ENCODE peak calls at places on chromosomes 4 and X, in eight cellular contexts. One of them, this sample, is unnamed.

GRCh38 chr4:150988238-150988637 is 26.8 kb downstream of the LRBA start:
- DNase-seq in fibroblast of lung: no peak
- DNase-seq in SK-N-SH: no peak
- DNase-seq in osteoblast: no peak
- DNase-seq in ascending aorta: no peak
- DNase-seq in AG09319: no peak
- DNase-seq in progenitor cell of endocrine pancreas: no peak
- DNase-seq in fibroblast of mammary gland: no peak
- DNase-seq in this sample: no peak

GRCh38 chrX:43644124-43644701 is 11.9 kb upstream of the MAOA start:
- DNase-seq in SK-N-SH: no peak
- DNase-seq in osteoblast: peak
- DNase-seq in fibroblast of mammary gland: peak
- DNase-seq in AG09319: no peak
- DNase-seq in fibroblast of lung: peak
- DNase-seq in progenitor cell of endocrine pancreas: no peak
- DNase-seq in ascending aorta: no peak
- DNase-seq in this sample: no peak

GRCh38 chr4:80309301-80310004 is 26.1 kb upstream of the CFAP299 start:
- DNase-seq in progenitor cell of endocrine pancreas: no peak
- DNase-seq in fibroblast of mammary gland: peak
- DNase-seq in AG09319: peak
- DNase-seq in fibroblast of lung: peak
- DNase-seq in osteoblast: no peak
- DNase-seq in ascending aorta: no peak
- DNase-seq in SK-N-SH: no peak
- DNase-seq in this sample: no peak

GRCh38 chr4:147820975-147821374 is 89.1 kb downstream of the ARHGAP10 start:
- DNase-seq in ascending aorta: no peak
- DNase-seq in AG09319: no peak
- DNase-seq in fibroblast of lung: no peak
- DNase-seq in osteoblast: no peak
- DNase-seq in progenitor cell of endocrine pancreas: no peak
- DNase-seq in fibroblast of mammary gland: no peak
- DNase-seq in SK-N-SH: no peak
- DNase-seq in this sample: no peak

GRCh38 chr4:111066447-111066846 is 443.6 kb upstream of the PITX2 start:
- DNase-seq in ascending aorta: no peak
- DNase-seq in progenitor cell of endocrine pancreas: no peak
- DNase-seq in AG09319: no peak
- DNase-seq in fibroblast of lung: no peak
- DNase-seq in fibroblast of mammary gland: peak
- DNase-seq in SK-N-SH: no peak
- DNase-seq in osteoblast: no peak
- DNase-seq in this sample: no peak

GRCh38 chr4:130511776-130512175 is 1415.8 kb downstream of the C4orf33 start:
- DNase-seq in SK-N-SH: no peak
- DNase-seq in fibroblast of lung: peak
- DNase-seq in osteoblast: no peak
- DNase-seq in AG09319: no peak
- DNase-seq in progenitor cell of endocrine pancreas: no peak
- DNase-seq in fibroblast of mammary gland: no peak
- DNase-seq in ascending aorta: no peak
- DNase-seq in this sample: no peak

GRCh38 chr4:60201052-60201673 is 999.0 kb upstream of the ADGRL3 start:
- DNase-seq in AG09319: no peak
- DNase-seq in osteoblast: no peak
- DNase-seq in ascending aorta: no peak
- DNase-seq in progenitor cell of endocrine pancreas: peak
- DNase-seq in fibroblast of lung: peak
- DNase-seq in SK-N-SH: peak
- DNase-seq in fibroblast of mammary gland: peak
- DNase-seq in this sample: peak

GRCh38 chr4:82891728-82892466 is 944 bp upstream of the SEC31A start:
- DNase-seq in fibroblast of mammary gland: peak
- DNase-seq in osteoblast: no peak
- DNase-seq in SK-N-SH: no peak
- DNase-seq in AG09319: no peak
- DNase-seq in progenitor cell of endocrine pancreas: no peak
- DNase-seq in ascending aorta: no peak
- DNase-seq in fibroblast of lung: no peak
- DNase-seq in this sample: no peak

GRCh38 chr4:21949073-21949457 is 493 bp upstream of the KCNIP4 start:
- DNase-seq in SK-N-SH: no peak
- DNase-seq in progenitor cell of endocrine pancreas: no peak
- DNase-seq in fibroblast of mammary gland: peak
- DNase-seq in osteoblast: no peak
- DNase-seq in ascending aorta: no peak
- DNase-seq in fibroblast of lung: peak
- DNase-seq in AG09319: no peak
- DNase-seq in this sample: peak

GRCh38 chrX:148354906-148355305 is 145.5 kb upstream of the AFF2 start:
- DNase-seq in fibroblast of lung: no peak
- DNase-seq in SK-N-SH: no peak
- DNase-seq in ascending aorta: no peak
- DNase-seq in progenitor cell of endocrine pancreas: no peak
- DNase-seq in AG09319: no peak
- DNase-seq in osteoblast: no peak
- DNase-seq in fibroblast of mammary gland: no peak
- DNase-seq in this sample: no peak

GRCh38 chr4:113835005-113835404 is 73.5 kb upstream of the CAMK2D start:
- DNase-seq in ascending aorta: no peak
- DNase-seq in osteoblast: peak
- DNase-seq in fibroblast of lung: peak
- DNase-seq in SK-N-SH: no peak
- DNase-seq in progenitor cell of endocrine pancreas: no peak
- DNase-seq in fibroblast of mammary gland: peak
- DNase-seq in AG09319: no peak
- DNase-seq in this sample: peak

GRCh38 chr4:16027626-16028025 is 56.2 kb downstream of the PROM1 start:
- DNase-seq in osteoblast: no peak
- DNase-seq in fibroblast of lung: peak
- DNase-seq in SK-N-SH: no peak
- DNase-seq in AG09319: no peak
- DNase-seq in fibroblast of mammary gland: peak
- DNase-seq in ascending aorta: no peak
- DNase-seq in progenitor cell of endocrine pancreas: no peak
- DNase-seq in this sample: no peak

GRCh38 chr4:3111461-3111860 is 37.0 kb downstream of the HTT start:
- DNase-seq in ascending aorta: no peak
- DNase-seq in progenitor cell of endocrine pancreas: no peak
- DNase-seq in SK-N-SH: no peak
- DNase-seq in fibroblast of lung: peak
- DNase-seq in osteoblast: peak
- DNase-seq in fibroblast of mammary gland: peak
- DNase-seq in AG09319: no peak
- DNase-seq in this sample: peak

GRCh38 chr4:83036991-83037390 is 2.0 kb downstream of the COPS4 start:
- DNase-seq in SK-N-SH: no peak
- DNase-seq in osteoblast: no peak
- DNase-seq in progenitor cell of endocrine pancreas: no peak
- DNase-seq in fibroblast of lung: no peak
- DNase-seq in fibroblast of mammary gland: no peak
- DNase-seq in ascending aorta: no peak
- DNase-seq in AG09319: no peak
- DNase-seq in this sample: no peak

GRCh38 chrX:104112326-104112951 is at the start of gene ZCCHC18:
- DNase-seq in ascending aorta: peak
- DNase-seq in SK-N-SH: peak
- DNase-seq in fibroblast of mammary gland: peak
- DNase-seq in fibroblast of lung: peak
- DNase-seq in progenitor cell of endocrine pancreas: peak
- DNase-seq in AG09319: no peak
- DNase-seq in osteoblast: peak
- DNase-seq in this sample: peak

DNA sequence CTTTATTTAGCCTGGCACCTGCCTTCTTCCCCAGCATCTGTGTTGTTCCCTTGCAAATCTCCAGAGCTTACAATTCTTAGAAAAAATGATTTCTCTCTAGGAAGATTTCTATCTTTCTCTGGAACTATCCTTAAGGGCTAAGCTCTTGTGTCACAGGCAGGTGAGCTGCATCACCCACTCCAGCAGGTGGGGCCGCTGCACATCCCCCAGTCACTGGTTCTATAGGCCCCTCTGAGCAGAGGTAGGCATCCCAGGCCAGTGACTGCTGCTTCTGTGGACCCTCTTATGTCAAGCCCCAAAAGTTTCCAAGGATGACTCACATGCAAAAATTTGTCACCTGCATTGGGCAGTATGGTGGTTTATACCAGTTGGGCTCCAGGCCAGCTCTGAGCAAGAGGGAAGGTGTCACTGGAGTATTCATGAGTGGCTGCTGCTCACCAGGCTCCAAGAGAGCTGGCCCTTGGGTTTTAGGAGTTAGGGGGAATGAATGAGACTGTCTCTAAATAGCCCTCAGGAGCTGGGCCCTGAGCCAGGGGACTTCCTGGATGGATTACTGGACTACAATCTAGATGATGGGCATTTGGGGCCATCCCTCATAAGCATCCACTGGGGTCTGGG is 208.1 kb upstream of the EOLA2 start:
- DNase-seq in fibroblast of mammary gland: no peak
- DNase-seq in SK-N-SH: no peak
- DNase-seq in osteoblast: no peak
- DNase-seq in fibroblast of lung: no peak
- DNase-seq in ascending aorta: no peak
- DNase-seq in AG09319: no peak
- DNase-seq in progenitor cell of endocrine pancreas: no peak
- DNase-seq in this sample: no peak
- TF ChIP-seq CTCF in fibroblast of mammary gland: no peak
- TF ChIP-seq CTCF in SK-N-SH: no peak
- TF ChIP-seq CTCF in osteoblast: no peak
- TF ChIP-seq CTCF in fibroblast of lung: no peak
- TF ChIP-seq CTCF in ascending aorta: no peak
- TF ChIP-seq CTCF in AG09319: no peak
- TF ChIP-seq CTCF in progenitor cell of endocrine pancreas: no peak
- TF ChIP-seq CTCF in this sample: no peak

GRCh38 chrX:31440546-31440945 is 368.7 kb upstream of the FTHL17 start:
- DNase-seq in fibroblast of lung: no peak
- DNase-seq in ascending aorta: no peak
- DNase-seq in osteoblast: no peak
- DNase-seq in AG09319: no peak
- DNase-seq in progenitor cell of endocrine pancreas: no peak
- DNase-seq in fibroblast of mammary gland: no peak
- DNase-seq in SK-N-SH: no peak
- DNase-seq in this sample: no peak

GRCh38 chrX:31429915-31430314 is 358.1 kb upstream of the FTHL17 start:
- DNase-seq in ascending aorta: no peak
- DNase-seq in SK-N-SH: no peak
- DNase-seq in fibroblast of lung: no peak
- DNase-seq in AG09319: no peak
- DNase-seq in fibroblast of mammary gland: no peak
- DNase-seq in progenitor cell of endocrine pancreas: no peak
- DNase-seq in osteoblast: no peak
- DNase-seq in this sample: no peak

GRCh38 chrX:31436424-31436823 is 364.6 kb upstream of the FTHL17 start:
- DNase-seq in SK-N-SH: no peak
- DNase-seq in progenitor cell of endocrine pancreas: no peak
- DNase-seq in ascending aorta: no peak
- DNase-seq in fibroblast of lung: no peak
- DNase-seq in fibroblast of mammary gland: no peak
- DNase-seq in AG09319: no peak
- DNase-seq in osteoblast: no peak
- DNase-seq in this sample: no peak

GRCh38 chrX:31435592-31435991 is 363.8 kb upstream of the FTHL17 start:
- DNase-seq in progenitor cell of endocrine pancreas: peak
- DNase-seq in fibroblast of mammary gland: no peak
- DNase-seq in SK-N-SH: no peak
- DNase-seq in osteoblast: no peak
- DNase-seq in fibroblast of lung: peak
- DNase-seq in ascending aorta: no peak
- DNase-seq in AG09319: no peak
- DNase-seq in this sample: peak
- TF ChIP-seq CTCF in progenitor cell of endocrine pancreas: no peak
- TF ChIP-seq CTCF in fibroblast of mammary gland: no peak
- TF ChIP-seq CTCF in SK-N-SH: no peak
- TF ChIP-seq CTCF in osteoblast: no peak
- TF ChIP-seq CTCF in fibroblast of lung: no peak
- TF ChIP-seq CTCF in ascending aorta: no peak
- TF ChIP-seq CTCF in AG09319: no peak
- TF ChIP-seq CTCF in this sample: no peak

GRCh38 chrX:107675823-107676555 is 47.7 kb downstream of the PRPS1 start:
- DNase-seq in AG09319: no peak
- DNase-seq in fibroblast of mammary gland: peak
- DNase-seq in progenitor cell of endocrine pancreas: no peak
- DNase-seq in osteoblast: no peak
- DNase-seq in SK-N-SH: no peak
- DNase-seq in fibroblast of lung: peak
- DNase-seq in ascending aorta: peak
- DNase-seq in this sample: no peak

GRCh38 chrX:107676559-107677378 is 48.5 kb downstream of the PRPS1 start:
- DNase-seq in fibroblast of mammary gland: peak
- DNase-seq in fibroblast of lung: peak
- DNase-seq in osteoblast: no peak
- DNase-seq in progenitor cell of endocrine pancreas: no peak
- DNase-seq in ascending aorta: peak
- DNase-seq in SK-N-SH: peak
- DNase-seq in AG09319: peak
- DNase-seq in this sample: no peak

GRCh38 chrX:107678957-107679740 is 50.8 kb downstream of the PRPS1 start:
- DNase-seq in fibroblast of lung: peak
- DNase-seq in progenitor cell of endocrine pancreas: no peak
- DNase-seq in AG09319: no peak
- DNase-seq in SK-N-SH: no peak
- DNase-seq in osteoblast: no peak
- DNase-seq in fibroblast of mammary gland: peak
- DNase-seq in ascending aorta: peak
- DNase-seq in this sample: no peak

GRCh38 chrX:107677909-107678308 is 49.6 kb downstream of the PRPS1 start:
- DNase-seq in ascending aorta: no peak
- DNase-seq in SK-N-SH: no peak
- DNase-seq in fibroblast of lung: no peak
- DNase-seq in osteoblast: no peak
- DNase-seq in AG09319: no peak
- DNase-seq in progenitor cell of endocrine pancreas: no peak
- DNase-seq in fibroblast of mammary gland: no peak
- DNase-seq in this sample: no peak

DNA sequence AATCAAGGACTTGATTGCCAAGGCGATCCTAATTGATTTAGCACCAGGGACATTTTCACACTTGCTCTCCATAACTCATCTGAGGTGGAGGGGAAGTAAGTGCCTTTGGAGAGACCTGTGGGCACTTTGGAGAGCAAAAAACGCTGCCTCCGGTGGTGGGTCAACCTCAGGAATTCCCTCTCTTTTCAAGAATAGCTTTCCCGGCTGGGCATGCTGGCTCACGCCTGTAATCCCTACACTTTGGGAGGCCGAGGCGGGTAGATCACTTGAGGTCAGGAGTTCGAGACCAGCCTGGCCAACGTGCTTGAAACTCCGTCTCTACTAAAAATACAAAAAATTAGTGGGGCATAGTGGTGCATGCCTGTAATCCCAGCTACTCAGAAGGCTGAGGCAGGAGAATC is 49.2 kb downstream of the PRPS1 start:
- DNase-seq in fibroblast of lung: peak
- DNase-seq in osteoblast: no peak
- DNase-seq in AG09319: no peak
- DNase-seq in ascending aorta: peak
- DNase-seq in progenitor cell of endocrine pancreas: no peak
- DNase-seq in SK-N-SH: no peak
- DNase-seq in fibroblast of mammary gland: peak
- DNase-seq in this sample: no peak
- TF ChIP-seq CTCF in fibroblast of lung: no peak
- TF ChIP-seq CTCF in osteoblast: no peak
- TF ChIP-seq CTCF in AG09319: no peak
- TF ChIP-seq CTCF in ascending aorta: no peak
- TF ChIP-seq CTCF in progenitor cell of endocrine pancreas: no peak
- TF ChIP-seq CTCF in SK-N-SH: peak
- TF ChIP-seq CTCF in fibroblast of mammary gland: no peak
- TF ChIP-seq CTCF in this sample: no peak

GRCh38 chr4:139890810-139891209 is 225.2 kb downstream of the MGST2 start:
- DNase-seq in ascending aorta: no peak
- DNase-seq in progenitor cell of endocrine pancreas: no peak
- DNase-seq in fibroblast of lung: peak
- DNase-seq in osteoblast: no peak
- DNase-seq in AG09319: no peak
- DNase-seq in fibroblast of mammary gland: peak
- DNase-seq in SK-N-SH: no peak
- DNase-seq in this sample: no peak
- TF ChIP-seq CTCF in ascending aorta: no peak
- TF ChIP-seq CTCF in progenitor cell of endocrine pancreas: no peak
- TF ChIP-seq CTCF in fibroblast of lung: no peak
- TF ChIP-seq CTCF in osteoblast: no peak
- TF ChIP-seq CTCF in AG09319: no peak
- TF ChIP-seq CTCF in fibroblast of mammary gland: no peak
- TF ChIP-seq CTCF in SK-N-SH: peak
- TF ChIP-seq CTCF in this sample: no peak

This sample was measured in endothelial cell.